ENCODE peak calls at places on chromosomes 1 and 21, in five cellular contexts. P, L, F, C and Z are unnamed samples.

GRCh38 chr1:203763505-203763904 is 1.5 kb upstream of the LAX1 start:
- DNase-seq in P (no peak), L (no peak), F (no peak), C (no peak), Z (no peak)

GRCh38 chr1:21734526-21734925 is 48.4 kb downstream of the USP48 start:
- DNase-seq in P (no peak), L (no peak), F (peak), C (no peak), Z (no peak)

GRCh38 chr21:44428281-44428942 is 26.9 kb upstream of the LRRC3 start:
- DNase-seq in P (peak), L (no peak), F (no peak), C (no peak), Z (no peak)

GRCh38 chr1:61221642-61222041 is 139.3 kb downstream of the NFIA start:
- DNase-seq in P (no peak), L (no peak), F (no peak), C (no peak), Z (no peak)

GRCh38 chr1:47608296-47608875 is 170.5 kb downstream of the FOXD2 start:
- DNase-seq in P (peak), L (peak), F (no peak), C (no peak), Z (no peak)

GRCh38 chr21:45797338-45797737 is 153.8 kb downstream of the PCBP3 start:
- DNase-seq in P (no peak), L (no peak), F (no peak), C (no peak), Z (no peak)

GRCh38 chr1:208085655-208086054 is 158.5 kb downstream of the PLXNA2 start:
- DNase-seq in P (no peak), L (no peak), F (no peak), C (no peak), Z (no peak)

GRCh38 chr1:28370220-28371010 is 875 bp downstream of the PHACTR4 start:
- DNase-seq in P (no peak), L (no peak), F (peak), C (no peak), Z (no peak)

GRCh38 chr1:218273757-218274505 is 11.2 kb upstream of the RRP15 start:
- DNase-seq in P (no peak), L (no peak), F (no peak), C (no peak), Z (peak)

GRCh38 chr1:82446251-82446650 is 645.5 kb downstream of the ADGRL2 start:
- DNase-seq in P (no peak), L (no peak), F (no peak), C (no peak), Z (no peak)

GRCh38 chr1:150272379-150272840 is at the start of gene C1orf54:
- DNase-seq in P (no peak), L (no peak), F (peak), C (no peak), Z (no peak)

GRCh38 chr1:109792056-109792831 is 28.5 kb upstream of the EPS8L3 start:
- DNase-seq in P (peak), L (no peak), F (peak), C (peak), Z (no peak)

GRCh38 chr1:219917851-219918466 is 10.4 kb downstream of the SLC30A10 start:
- DNase-seq in P (no peak), L (no peak), F (no peak), C (no peak), Z (no peak)

GRCh38 chr1:161304927-161305871 is 4.6 kb downstream of the MPZ start:
- DNase-seq in P (no peak), L (no peak), F (no peak), C (no peak), Z (no peak)

GRCh38 chr1:201898992-201899391 is 10.3 kb downstream of the SHISA4 start:
- DNase-seq in P (no peak), L (no peak), F (no peak), C (no peak), Z (no peak)

GRCh38 chr1:53123462-53124129 is 18.8 kb downstream of the SLC1A7 start:
- DNase-seq in P (peak), L (no peak), F (peak), C (no peak), Z (no peak)

GRCh38 chr1:192702212-192702993 is 66.5 kb downstream of the RGS13 start:
- DNase-seq in P (no peak), L (no peak), F (peak), C (peak), Z (no peak)

GRCh38 chr1:187054862-187055757 is 226.4 kb downstream of the PLA2G4A start:
- DNase-seq in P (no peak), L (no peak), F (no peak), C (no peak), Z (no peak)

GRCh38 chr1:174105086-174105485 is 54.2 kb upstream of the RABGAP1L start:
- DNase-seq in P (no peak), L (no peak), F (no peak), C (no peak), Z (no peak)

GRCh38 chr1:204992499-204992898 is 50.5 kb upstream of the CNTN2 start:
- DNase-seq in P (no peak), L (no peak), F (no peak), C (no peak), Z (no peak)

DNA sequence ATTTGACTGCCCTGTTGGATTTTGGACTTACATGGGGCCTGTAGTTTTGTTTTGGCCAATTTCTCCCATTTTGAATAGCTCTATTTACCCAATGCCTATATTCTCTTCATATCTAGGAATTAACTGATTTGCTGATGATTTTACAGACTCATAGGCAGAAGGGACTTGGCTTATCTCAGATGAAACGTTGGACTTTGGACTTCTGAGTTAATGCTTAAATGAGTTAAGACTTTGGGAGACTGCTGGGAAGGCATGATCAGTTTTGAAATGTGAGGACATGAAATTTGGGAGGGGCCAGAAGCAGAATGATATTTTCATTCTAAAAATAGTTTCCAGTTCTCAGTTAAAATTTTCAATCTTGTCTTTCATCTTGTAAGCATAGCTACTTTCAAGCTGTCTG is 222.3 kb downstream of the COP1 start:
- DNase-seq in P (no peak), L (no peak), F (no peak), C (no peak), Z (no peak)
- H3K4me3 ChIP-seq in P (no peak), L (no peak), F (no peak), C (no peak), Z (no peak)

GRCh38 chr1:66217021-66217420 is 316.9 kb upstream of the SGIP1 start:
- DNase-seq in P (no peak), L (no peak), F (peak), C (peak), Z (no peak)
- H3K4me3 ChIP-seq in P (no peak), L (no peak), F (no peak), C (no peak), Z (no peak)

GRCh38 chr1:86247553-86248279 is 91.1 kb upstream of the COL24A1 start:
- DNase-seq in P (no peak), L (no peak), F (peak), C (peak), Z (no peak)
- H3K4me3 ChIP-seq in P (no peak), L (no peak), F (peak), C (no peak), Z (no peak)

GRCh38 chr21:37435120-37435519 is 68.5 kb downstream of the DYRK1A start:
- DNase-seq in P (no peak), L (no peak), F (peak), C (peak), Z (peak)
- H3K4me3 ChIP-seq in P (no peak), L (no peak), F (no peak), C (no peak), Z (no peak)

GRCh38 chr1:151611288-151611790 is 511 bp upstream of the SNX27 start:
- DNase-seq in P (no peak), L (no peak), F (peak), C (no peak), Z (no peak)
- H3K4me3 ChIP-seq in P (no peak), L (peak), F (no peak), C (no peak), Z (peak)

DNA sequence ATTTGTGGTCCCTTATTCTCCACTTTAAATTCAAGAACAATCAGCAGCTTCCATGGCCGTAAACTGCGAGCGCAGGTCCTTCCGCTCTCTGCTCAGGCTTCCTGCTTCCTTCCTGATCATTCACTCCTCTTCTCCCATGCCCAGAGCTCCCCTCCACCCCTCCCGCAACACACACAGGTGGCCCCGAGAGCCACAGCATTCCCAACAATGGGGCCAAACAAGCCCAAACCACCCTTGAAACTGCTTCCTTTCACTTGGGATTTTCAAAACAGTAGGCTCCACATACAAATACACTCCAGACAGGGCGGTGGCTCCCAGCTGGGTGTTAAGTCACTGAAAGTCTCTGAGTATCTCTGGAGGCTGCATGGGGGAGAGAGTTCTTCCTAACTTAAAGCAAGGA is 11.4 kb downstream of the FAM89A start:
- DNase-seq in P (peak), L (no peak), F (no peak), C (no peak), Z (no peak)
- H3K4me3 ChIP-seq in P (no peak), L (no peak), F (no peak), C (no peak), Z (no peak)